ENCODE peak calls at places on chromosomes 7 and 10, in five cellular contexts. One of them, this sample, is unnamed.

GRCh38 chr7:149071641-149072437 is 18.7 kb downstream of the ZNF786 start:
- DNase-seq in A549: peak; percentile 31
- DNase-seq in SK-N-SH: peak; percentile 61
- DNase-seq in H1: peak; percentile 81
- DNase-seq in K562: peak; percentile 24
- DNase-seq in this sample: peak; percentile 5

GRCh38 chr10:94349327-94349726 is 13.4 kb downstream of the NOC3L start:
- DNase-seq in K562: no peak
- DNase-seq in A549: no peak
- DNase-seq in H1: no peak
- DNase-seq in SK-N-SH: no peak
- DNase-seq in this sample: no peak

GRCh38 chr10:12875100-12875499 is 126.4 kb downstream of the CCDC3 start:
- DNase-seq in SK-N-SH: no peak
- DNase-seq in H1: no peak
- DNase-seq in K562: no peak
- DNase-seq in A549: no peak
- DNase-seq in this sample: peak; percentile 33

GRCh38 chr10:7634142-7634894 is 32.4 kb downstream of the ITIH5 start:
- DNase-seq in A549: no peak
- DNase-seq in K562: no peak
- DNase-seq in SK-N-SH: no peak
- DNase-seq in H1: no peak
- DNase-seq in this sample: no peak

GRCh38 chr7:2934984-2935740 is 91.1 kb upstream of the GNA12 start:
- DNase-seq in H1: no peak
- DNase-seq in SK-N-SH: peak; percentile 28
- DNase-seq in K562: no peak
- DNase-seq in A549: no peak
- DNase-seq in this sample: no peak

GRCh38 chr10:100014129-100014762 is 4.5 kb upstream of the DNMBP start:
- DNase-seq in H1: no peak
- DNase-seq in SK-N-SH: no peak
- DNase-seq in A549: no peak
- DNase-seq in K562: no peak
- DNase-seq in this sample: no peak

GRCh38 chr10:93028881-93029280 is 31.7 kb upstream of the CYP26C1 start:
- DNase-seq in A549: peak; percentile 27
- DNase-seq in SK-N-SH: no peak
- DNase-seq in H1: no peak
- DNase-seq in K562: peak; percentile 5
- DNase-seq in this sample: peak; percentile 67

GRCh38 chr10:46226232-46226631 is 60.6 kb upstream of the ANTXRL start:
- DNase-seq in K562: no peak
- DNase-seq in SK-N-SH: no peak
- DNase-seq in H1: no peak
- DNase-seq in A549: no peak
- DNase-seq in this sample: no peak

GRCh38 chr7:76201732-76202665 is at the start of gene SRRM3:
- DNase-seq in K562: peak; percentile 91
- DNase-seq in A549: no peak
- DNase-seq in SK-N-SH: peak; percentile 98
- DNase-seq in H1: no peak
- DNase-seq in this sample: peak; percentile 72

GRCh38 chr10:109914966-109915365 is 8.3 kb downstream of the XPNPEP1 start:
- DNase-seq in A549: peak; percentile 47
- DNase-seq in K562: peak; percentile 18
- DNase-seq in H1: no peak
- DNase-seq in SK-N-SH: no peak
- DNase-seq in this sample: peak; percentile 96

GRCh38 chr7:108094933-108095710 is 35.0 kb downstream of the LAMB4 start:
- DNase-seq in K562: no peak
- DNase-seq in A549: peak; percentile 50
- DNase-seq in SK-N-SH: peak; percentile 31
- DNase-seq in H1: no peak
- DNase-seq in this sample: peak; percentile 91

GRCh38 chr10:25815999-25816768 is 117.8 kb upstream of the MYO3A start:
- DNase-seq in SK-N-SH: no peak
- DNase-seq in H1: no peak
- DNase-seq in K562: no peak
- DNase-seq in A549: no peak
- DNase-seq in this sample: no peak

GRCh38 chr10:62456611-62457101 is 82.5 kb downstream of the ZNF365 start:
- DNase-seq in H1: no peak
- DNase-seq in A549: no peak
- DNase-seq in K562: no peak
- DNase-seq in SK-N-SH: no peak
- DNase-seq in this sample: peak; percentile 6

GRCh38 chr10:130364631-130365030 is 228.4 kb downstream of the GLRX3 start:
- DNase-seq in K562: no peak
- DNase-seq in SK-N-SH: no peak
- DNase-seq in A549: no peak
- DNase-seq in H1: no peak
- DNase-seq in this sample: no peak

GRCh38 chr7:106139253-106140251 is 27.4 kb upstream of the SYPL1 start:
- DNase-seq in H1: no peak
- DNase-seq in A549: no peak
- DNase-seq in K562: no peak
- DNase-seq in SK-N-SH: no peak
- DNase-seq in this sample: peak; percentile 52

GRCh38 chr7:155570171-155570958 is 24.0 kb upstream of the CNPY1 start:
- DNase-seq in SK-N-SH: no peak
- DNase-seq in K562: no peak
- DNase-seq in H1: no peak
- DNase-seq in A549: no peak
- DNase-seq in this sample: no peak

GRCh38 chr7:105402221-105403095 is 13.7 kb upstream of the SRPK2 start:
- DNase-seq in K562: peak; percentile 56
- DNase-seq in A549: no peak
- DNase-seq in H1: no peak
- DNase-seq in SK-N-SH: no peak
- DNase-seq in this sample: peak; percentile 55

GRCh38 chr10:110641256-110641655 is 2.9 kb upstream of the RBM20 start:
- DNase-seq in SK-N-SH: peak; percentile 62
- DNase-seq in H1: no peak
- DNase-seq in A549: peak; percentile 75
- DNase-seq in K562: peak; percentile 83
- DNase-seq in this sample: peak; percentile 37

GRCh38 chr10:91909178-91909677 is at the start of gene FGFBP3:
- DNase-seq in H1: no peak
- DNase-seq in A549: peak; percentile 54
- DNase-seq in SK-N-SH: peak; percentile 72
- DNase-seq in K562: peak; percentile 76
- DNase-seq in this sample: peak; percentile 45

GRCh38 chr7:107940146-107940489 is 49.1 kb downstream of the DLD start:
- DNase-seq in K562: no peak
- DNase-seq in SK-N-SH: no peak
- DNase-seq in H1: no peak
- DNase-seq in A549: no peak
- DNase-seq in this sample: no peak

GRCh38 chr7:26292768-26293560 is 1.3 kb downstream of the SNX10 start:
- DNase-seq in SK-N-SH: peak; percentile 34
- DNase-seq in K562: peak; percentile 16
- DNase-seq in H1: no peak
- DNase-seq in A549: no peak
- DNase-seq in this sample: no peak

GRCh38 chr10:110357252-110357780 is 52.6 kb upstream of the SMNDC1 start:
- DNase-seq in SK-N-SH: no peak
- DNase-seq in H1: no peak
- DNase-seq in K562: peak; percentile 41
- DNase-seq in A549: no peak
- DNase-seq in this sample: peak; percentile 99

GRCh38 chr7:35828817-35829216 is 28.0 kb downstream of the SEPTIN7 start:
- DNase-seq in K562: peak; percentile 9
- DNase-seq in A549: no peak
- DNase-seq in H1: no peak
- DNase-seq in SK-N-SH: no peak
- DNase-seq in this sample: no peak

GRCh38 chr10:58335306-58336005 is 650 bp downstream of the UBE2D1 start:
- DNase-seq in K562: peak; percentile 33
- DNase-seq in SK-N-SH: no peak
- DNase-seq in A549: peak; percentile 33
- DNase-seq in H1: no peak
- DNase-seq in this sample: peak; percentile 61

GRCh38 chr7:115271332-115272235 is 349.7 kb downstream of the MDFIC start:
- DNase-seq in K562: no peak
- DNase-seq in A549: no peak
- DNase-seq in H1: no peak
- DNase-seq in SK-N-SH: no peak
- DNase-seq in this sample: peak; percentile 89

GRCh38 chr10:13074562-13075451 is 25.2 kb upstream of the OPTN start:
- DNase-seq in H1: peak; percentile 25
- DNase-seq in A549: peak; percentile 81
- DNase-seq in SK-N-SH: peak; percentile 83
- DNase-seq in K562: peak; percentile 75
- DNase-seq in this sample: peak; percentile 60

GRCh38 chr10:120556164-120556532 is 99.1 kb downstream of the PLPP4 start:
- DNase-seq in A549: no peak
- DNase-seq in H1: no peak
- DNase-seq in K562: no peak
- DNase-seq in SK-N-SH: no peak
- DNase-seq in this sample: no peak

GRCh38 chr7:85341973-85342372 is 155.1 kb upstream of the SEMA3D start:
- DNase-seq in K562: no peak
- DNase-seq in SK-N-SH: no peak
- DNase-seq in A549: no peak
- DNase-seq in H1: no peak
- DNase-seq in this sample: no peak

GRCh38 chr7:7970620-7971307 is 2.2 kb downstream of the GLCCI1 start:
- DNase-seq in K562: peak; percentile 45
- DNase-seq in H1: no peak
- DNase-seq in A549: no peak
- DNase-seq in SK-N-SH: peak; percentile 46
- DNase-seq in this sample: peak; percentile 33
- TF ChIP-seq RFX5 in K562: no peak
- TF ChIP-seq RFX5 in H1: no peak
- TF ChIP-seq RFX5 in A549: no peak
- TF ChIP-seq RFX5 in SK-N-SH: no peak
- TF ChIP-seq RFX5 in this sample: no peak

DNA sequence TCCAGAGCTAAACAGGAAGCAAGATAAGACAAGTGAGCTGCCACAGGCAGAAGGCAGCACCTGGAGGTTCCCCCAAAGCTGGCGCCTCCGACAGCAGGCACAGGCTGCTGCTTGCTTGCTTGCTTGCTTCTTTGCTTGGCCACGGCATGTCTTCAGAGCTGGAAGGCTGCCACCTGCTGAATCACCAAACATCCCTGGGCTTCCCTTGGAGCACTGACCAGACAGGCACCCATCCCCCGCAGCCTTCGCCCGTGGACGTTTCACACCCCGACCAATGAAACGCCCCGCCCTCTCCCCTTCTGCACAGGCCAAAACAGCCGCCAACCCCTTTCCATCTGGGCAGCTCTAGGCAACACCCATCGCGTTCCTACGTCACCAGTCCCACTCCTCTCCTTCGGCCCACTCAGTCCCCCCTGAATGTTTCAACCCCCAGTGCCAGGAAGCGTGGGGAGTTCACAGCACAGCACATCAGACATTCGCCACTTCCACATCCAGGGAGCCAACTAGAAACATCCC is 1.7 kb downstream of the SGMS1 start:
- DNase-seq in K562: peak; percentile 98
- DNase-seq in H1: no peak
- DNase-seq in A549: peak; percentile 76
- DNase-seq in SK-N-SH: peak; percentile 69
- DNase-seq in this sample: peak; percentile 96
- TF ChIP-seq RFX5 in K562: no peak
- TF ChIP-seq RFX5 in H1: no peak
- TF ChIP-seq RFX5 in A549: no peak
- TF ChIP-seq RFX5 in SK-N-SH: no peak
- TF ChIP-seq RFX5 in this sample: no peak

GRCh38 chr10:43598447-43598846 is 7.8 kb upstream of the ZNF485 start:
- DNase-seq in SK-N-SH: no peak
- DNase-seq in A549: no peak
- DNase-seq in K562: peak; percentile 43
- DNase-seq in H1: no peak
- DNase-seq in this sample: peak; percentile 58

GRCh38 chr10:43595739-43596298 is 10.4 kb upstream of the ZNF485 start:
- DNase-seq in K562: no peak
- DNase-seq in H1: no peak
- DNase-seq in A549: no peak
- DNase-seq in SK-N-SH: no peak
- DNase-seq in this sample: no peak

GRCh38 chr10:43594944-43595589 is 11.2 kb upstream of the ZNF485 start:
- DNase-seq in H1: no peak
- DNase-seq in SK-N-SH: no peak
- DNase-seq in K562: peak; percentile 62
- DNase-seq in A549: no peak
- DNase-seq in this sample: peak; percentile 50

GRCh38 chr10:43596546-43596945 is 9.7 kb upstream of the ZNF485 start:
- DNase-seq in A549: no peak
- DNase-seq in SK-N-SH: no peak
- DNase-seq in K562: no peak
- DNase-seq in H1: no peak
- DNase-seq in this sample: no peak

GRCh38 chr10:43599333-43599732 is 6.9 kb upstream of the ZNF485 start:
- DNase-seq in SK-N-SH: no peak
- DNase-seq in K562: peak; percentile 73
- DNase-seq in A549: no peak
- DNase-seq in H1: no peak
- DNase-seq in this sample: no peak
- TF ChIP-seq RFX5 in SK-N-SH: no peak
- TF ChIP-seq RFX5 in K562: no peak
- TF ChIP-seq RFX5 in A549: no peak
- TF ChIP-seq RFX5 in H1: no peak
- TF ChIP-seq RFX5 in this sample: no peak

GRCh38 chr7:55548295-55548731 is 24.0 kb downstream of the VOPP1 start:
- DNase-seq in H1: no peak
- DNase-seq in SK-N-SH: no peak
- DNase-seq in K562: no peak
- DNase-seq in A549: no peak
- DNase-seq in this sample: no peak

GRCh38 chr7:55549457-55549856 is 22.8 kb downstream of the VOPP1 start:
- DNase-seq in H1: no peak
- DNase-seq in A549: no peak
- DNase-seq in SK-N-SH: no peak
- DNase-seq in K562: no peak
- DNase-seq in this sample: no peak

GRCh38 chr7:55550010-55550409 is 22.3 kb downstream of the VOPP1 start:
- DNase-seq in K562: no peak
- DNase-seq in H1: no peak
- DNase-seq in A549: no peak
- DNase-seq in SK-N-SH: no peak
- DNase-seq in this sample: no peak

GRCh38 chr7:55545496-55545895 is 26.8 kb downstream of the VOPP1 start:
- DNase-seq in SK-N-SH: no peak
- DNase-seq in K562: no peak
- DNase-seq in A549: no peak
- DNase-seq in H1: no peak
- DNase-seq in this sample: peak; percentile 82

DNA sequence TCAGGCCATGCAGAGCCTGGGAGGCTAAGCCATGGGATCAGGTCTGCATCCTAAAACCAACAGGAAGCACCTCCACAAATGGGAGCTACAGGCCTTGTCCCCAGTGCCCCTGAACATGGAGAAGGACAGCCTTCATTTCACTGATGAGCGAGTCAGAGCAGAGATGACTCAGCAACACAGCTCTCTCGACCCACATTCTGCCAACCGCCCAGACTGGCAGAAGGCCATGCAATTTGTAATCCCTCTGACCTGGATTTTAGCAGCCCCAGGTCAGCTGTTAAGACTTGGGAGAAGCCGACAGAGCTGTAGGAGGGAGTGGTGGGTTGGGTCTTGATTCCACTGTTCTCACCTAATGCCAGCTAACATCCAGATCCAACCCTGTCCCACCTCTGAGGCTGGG is 25.5 kb downstream of the VOPP1 start:
- DNase-seq in A549: peak; percentile 88
- DNase-seq in H1: no peak
- DNase-seq in K562: no peak
- DNase-seq in SK-N-SH: peak; percentile 66
- DNase-seq in this sample: peak; percentile 79
- TF ChIP-seq RFX5 in A549: no peak
- TF ChIP-seq RFX5 in H1: no peak
- TF ChIP-seq RFX5 in K562: no peak
- TF ChIP-seq RFX5 in SK-N-SH: no peak
- TF ChIP-seq RFX5 in this sample: no peak

This sample was measured in IMR-90.